ENCODE peak calls at places on chromosomes 5 and 9, in six cellular contexts. H, J, U, N, B and V are unnamed samples.

GRCh38 chr5:108636135-108636888 is 111.4 kb upstream of the FER start:
- DNase-seq in H (no peak), J (no peak), U (no peak), N (no peak), B (no peak), V (no peak)

GRCh38 chr9:134475051-134475790 is 149.0 kb downstream of the RXRA start:
- DNase-seq in H (no peak), J (peak; percentile 55), U (no peak), N (peak; percentile 38), B (no peak), V (peak; percentile 90)

GRCh38 chr9:27194401-27195091 is 85.5 kb downstream of the TEK start:
- DNase-seq in H (peak; percentile 19), J (no peak), U (no peak), N (no peak), B (peak; percentile 61), V (no peak)

GRCh38 chr5:126446498-126447224 is 23.5 kb downstream of the GRAMD2B start:
- DNase-seq in H (peak; percentile 91), J (no peak), U (no peak), N (no peak), B (peak; percentile 38), V (no peak)

GRCh38 chr5:138832218-138832617 is 42.9 kb downstream of the LRRTM2 start:
- DNase-seq in H (no peak), J (no peak), U (no peak), N (no peak), B (no peak), V (no peak)

GRCh38 chr5:89499787-89500186 is 616.8 kb upstream of the MEF2C start:
- DNase-seq in H (no peak), J (no peak), U (no peak), N (no peak), B (no peak), V (no peak)

GRCh38 chr9:137339606-137340462 is 37.8 kb upstream of the NRARP start:
- DNase-seq in H (no peak), J (no peak), U (no peak), N (no peak), B (no peak), V (no peak)

GRCh38 chr5:53884411-53884810 is 324.0 kb downstream of the NDUFS4 start:
- DNase-seq in H (peak; percentile 5), J (no peak), U (no peak), N (no peak), B (no peak), V (no peak)

GRCh38 chr9:79955300-79955699 is 383.5 kb downstream of the TLE4 start:
- DNase-seq in H (peak; percentile 15), J (no peak), U (no peak), N (no peak), B (no peak), V (no peak)

GRCh38 chr9:37622462-37622861 is 28.3 kb upstream of the FRMPD1 start:
- DNase-seq in H (no peak), J (no peak), U (no peak), N (no peak), B (no peak), V (no peak)

GRCh38 chr5:148846930-148847329 is 20.5 kb downstream of the ADRB2 start:
- DNase-seq in H (no peak), J (no peak), U (no peak), N (no peak), B (no peak), V (no peak)

GRCh38 chr5:179436321-179437122 is 91.3 kb upstream of the ADAMTS2 start:
- DNase-seq in H (no peak), J (no peak), U (no peak), N (no peak), B (no peak), V (no peak)

GRCh38 chr9:99377790-99378775 is 156.0 kb downstream of the SEC61B start:
- DNase-seq in H (no peak), J (no peak), U (no peak), N (no peak), B (no peak), V (no peak)

GRCh38 chr5:6483880-6484382 is 35.3 kb downstream of the UBE2QL1 start:
- DNase-seq in H (peak; percentile 67), J (no peak), U (no peak), N (peak; percentile 45), B (no peak), V (no peak)

GRCh38 chr9:108180511-108180910 is 675.3 kb downstream of the ACTL7B start:
- DNase-seq in H (no peak), J (no peak), U (no peak), N (no peak), B (no peak), V (no peak)

GRCh38 chr5:78830647-78831046 is 154.5 kb downstream of the ARSB start:
- DNase-seq in H (no peak), J (no peak), U (no peak), N (no peak), B (no peak), V (no peak)

GRCh38 chr5:11012295-11012694 is 251.3 kb upstream of the DAP start:
- DNase-seq in H (no peak), J (no peak), U (no peak), N (no peak), B (no peak), V (no peak)

GRCh38 chr5:115898656-115899055 is 56.9 kb downstream of the AP3S1 start:
- DNase-seq in H (no peak), J (no peak), U (no peak), N (no peak), B (no peak), V (no peak)